ENCODE peak calls at places on chromosomes 7 and 10, in four cellular contexts. One of them, this sample, is unnamed.

GRCh38 chr10:42836096-42836495 is 53.5 kb downstream of the BMS1 start:
- DNase-seq in H9: peak; percentile 74
- DNase-seq in CD8-positive, alpha-beta T cell: no peak
- DNase-seq in neural crest cell: no peak
- DNase-seq in this sample: no peak

GRCh38 chr10:96588601-96589419 is 2.0 kb upstream of the TM9SF3 start:
- DNase-seq in H9: no peak
- DNase-seq in CD8-positive, alpha-beta T cell: no peak
- DNase-seq in neural crest cell: no peak
- DNase-seq in this sample: no peak

GRCh38 chr7:43589133-43589478 is 6.2 kb downstream of the STK17A start:
- DNase-seq in H9: no peak
- DNase-seq in CD8-positive, alpha-beta T cell: no peak
- DNase-seq in neural crest cell: no peak
- DNase-seq in this sample: no peak

GRCh38 chr7:32937344-32938174 is 19.7 kb upstream of the FKBP9 start:
- DNase-seq in H9: no peak
- DNase-seq in CD8-positive, alpha-beta T cell: no peak
- DNase-seq in neural crest cell: no peak
- DNase-seq in this sample: no peak

GRCh38 chr7:1418505-1419309 is 40.6 kb downstream of the MICALL2 start:
- DNase-seq in H9: peak; percentile 89
- DNase-seq in CD8-positive, alpha-beta T cell: no peak
- DNase-seq in neural crest cell: no peak
- DNase-seq in this sample: no peak

GRCh38 chr10:49744924-49745605 is 17.1 kb downstream of the OGDHL start:
- DNase-seq in H9: peak; percentile 43
- DNase-seq in CD8-positive, alpha-beta T cell: no peak
- DNase-seq in neural crest cell: no peak
- DNase-seq in this sample: no peak

GRCh38 chr10:112842832-112843360 is 107.2 kb upstream of the TCF7L2 start:
- DNase-seq in H9: no peak
- DNase-seq in CD8-positive, alpha-beta T cell: no peak
- DNase-seq in neural crest cell: no peak
- DNase-seq in this sample: peak; percentile 66

GRCh38 chr10:61987951-61988379 is 86.5 kb downstream of the ARID5B start:
- DNase-seq in H9: no peak
- DNase-seq in CD8-positive, alpha-beta T cell: no peak
- DNase-seq in neural crest cell: no peak
- DNase-seq in this sample: no peak

GRCh38 chr7:129295015-129295423 is 70.2 kb downstream of the AHCYL2 start:
- DNase-seq in H9: no peak
- DNase-seq in CD8-positive, alpha-beta T cell: no peak
- DNase-seq in neural crest cell: no peak
- DNase-seq in this sample: no peak

GRCh38 chr7:120799147-120799546 is 58.8 kb downstream of the TSPAN12 start:
- DNase-seq in H9: no peak
- DNase-seq in CD8-positive, alpha-beta T cell: no peak
- DNase-seq in neural crest cell: no peak
- DNase-seq in this sample: no peak

GRCh38 chr10:92699518-92700272 is 9.9 kb downstream of the HHEX start:
- DNase-seq in H9: peak; percentile 71
- DNase-seq in CD8-positive, alpha-beta T cell: no peak
- DNase-seq in neural crest cell: peak; percentile 46
- DNase-seq in this sample: peak; percentile 52

GRCh38 chr10:48215148-48215982 is 59.1 kb downstream of the FRMPD2 start:
- DNase-seq in H9: peak; percentile 72
- DNase-seq in CD8-positive, alpha-beta T cell: no peak
- DNase-seq in neural crest cell: peak; percentile 57
- DNase-seq in this sample: peak; percentile 75

GRCh38 chr7:142508251-142508650 is 241.0 kb upstream of the PRSS1 start:
- DNase-seq in H9: no peak
- DNase-seq in CD8-positive, alpha-beta T cell: no peak
- DNase-seq in neural crest cell: no peak
- DNase-seq in this sample: no peak

GRCh38 chr7:73606801-73607691 is 17.3 kb downstream of the MLXIPL start:
- DNase-seq in H9: peak; percentile 85
- DNase-seq in CD8-positive, alpha-beta T cell: peak; percentile 66
- DNase-seq in neural crest cell: peak; percentile 89
- DNase-seq in this sample: peak; percentile 93

GRCh38 chr7:43648725-43649406 is 66.0 kb downstream of the STK17A start:
- DNase-seq in H9: no peak
- DNase-seq in CD8-positive, alpha-beta T cell: peak; percentile 54
- DNase-seq in neural crest cell: no peak
- DNase-seq in this sample: no peak

GRCh38 chr7:151537818-151538561 is 18.3 kb upstream of the RHEB start:
- DNase-seq in H9: no peak
- DNase-seq in CD8-positive, alpha-beta T cell: no peak
- DNase-seq in neural crest cell: no peak
- DNase-seq in this sample: no peak

GRCh38 chr7:151696738-151697514 is 177.2 kb upstream of the RHEB start:
- DNase-seq in H9: peak; percentile 68
- DNase-seq in CD8-positive, alpha-beta T cell: no peak
- DNase-seq in neural crest cell: no peak
- DNase-seq in this sample: no peak

GRCh38 chr7:11328309-11328708 is 354.6 kb downstream of the PHF14 start:
- DNase-seq in H9: no peak
- DNase-seq in CD8-positive, alpha-beta T cell: no peak
- DNase-seq in neural crest cell: no peak
- DNase-seq in this sample: no peak

DNA sequence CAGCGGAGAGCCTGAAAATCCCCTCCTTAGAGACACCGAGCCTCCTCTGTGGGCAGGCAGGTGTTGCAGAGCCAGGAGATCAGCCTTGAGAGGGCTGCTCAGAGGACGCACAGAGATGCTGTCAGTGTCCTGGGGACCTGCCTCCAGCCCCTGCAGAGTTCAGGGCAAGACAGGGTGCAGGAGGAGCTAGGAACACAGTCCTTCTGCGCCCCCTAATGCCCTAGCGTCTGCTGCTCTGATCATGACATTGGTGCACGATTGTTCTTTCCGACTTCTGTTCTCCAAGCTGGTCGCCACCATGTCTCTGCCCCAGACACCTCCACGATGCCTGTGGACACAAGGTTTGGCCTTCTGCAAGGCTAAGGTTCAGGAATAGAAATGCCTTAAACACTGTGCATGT is 613.7 kb upstream of the MKI67 start:
- DNase-seq in H9: peak; percentile 64
- DNase-seq in CD8-positive, alpha-beta T cell: no peak
- DNase-seq in neural crest cell: no peak
- DNase-seq in this sample: no peak
- TF ChIP-seq CTCF in H9: peak; percentile 66
- TF ChIP-seq CTCF in CD8-positive, alpha-beta T cell: no peak
- TF ChIP-seq CTCF in neural crest cell: no peak
- TF ChIP-seq CTCF in this sample: no peak

GRCh38 chr7:126426652-126427051 is 826.1 kb downstream of the GRM8 start:
- DNase-seq in H9: no peak
- DNase-seq in CD8-positive, alpha-beta T cell: no peak
- DNase-seq in neural crest cell: no peak
- DNase-seq in this sample: no peak
- TF ChIP-seq CTCF in H9: no peak
- TF ChIP-seq CTCF in CD8-positive, alpha-beta T cell: no peak
- TF ChIP-seq CTCF in neural crest cell: no peak
- TF ChIP-seq CTCF in this sample: no peak

GRCh38 chr10:71978476-71978875 is 14.3 kb downstream of the CHST3 start:
- DNase-seq in H9: peak; percentile 62
- DNase-seq in CD8-positive, alpha-beta T cell: no peak
- DNase-seq in neural crest cell: no peak
- DNase-seq in this sample: no peak
- TF ChIP-seq CTCF in H9: peak; percentile 66
- TF ChIP-seq CTCF in CD8-positive, alpha-beta T cell: no peak
- TF ChIP-seq CTCF in neural crest cell: peak; percentile 30
- TF ChIP-seq CTCF in this sample: no peak

DNA sequence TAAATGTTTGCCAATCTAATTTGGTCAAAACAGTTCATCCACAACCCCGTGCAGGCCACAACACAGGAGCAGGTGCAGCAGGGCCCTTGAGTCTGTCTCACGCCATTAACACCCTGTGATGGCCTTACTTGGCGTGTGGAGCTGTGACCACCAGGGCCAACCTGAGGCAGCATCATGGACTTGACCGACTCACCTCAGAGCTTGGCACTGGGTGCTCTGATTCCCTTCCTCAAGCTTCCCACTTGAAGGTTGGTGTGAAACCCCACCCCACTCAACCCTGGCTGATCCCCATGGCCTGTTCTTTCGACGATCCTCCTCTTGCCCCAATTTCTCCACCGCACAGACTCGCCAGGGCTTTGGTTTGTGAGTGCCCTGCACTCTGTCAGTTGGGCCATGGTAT is 623.1 kb downstream of the PTPRN2 start:
- DNase-seq in H9: peak; percentile 18
- DNase-seq in CD8-positive, alpha-beta T cell: no peak
- DNase-seq in neural crest cell: no peak
- DNase-seq in this sample: no peak
- TF ChIP-seq CTCF in H9: no peak
- TF ChIP-seq CTCF in CD8-positive, alpha-beta T cell: no peak
- TF ChIP-seq CTCF in neural crest cell: no peak
- TF ChIP-seq CTCF in this sample: no peak

GRCh38 chr7:18064242-18064838 is 36.7 kb upstream of the PRPS1L1 start:
- DNase-seq in H9: peak; percentile 67
- DNase-seq in CD8-positive, alpha-beta T cell: no peak
- DNase-seq in neural crest cell: peak; percentile 19
- DNase-seq in this sample: peak; percentile 48
- TF ChIP-seq CTCF in H9: peak; percentile 72
- TF ChIP-seq CTCF in CD8-positive, alpha-beta T cell: no peak
- TF ChIP-seq CTCF in neural crest cell: peak; percentile 59
- TF ChIP-seq CTCF in this sample: peak; percentile 43

DNA sequence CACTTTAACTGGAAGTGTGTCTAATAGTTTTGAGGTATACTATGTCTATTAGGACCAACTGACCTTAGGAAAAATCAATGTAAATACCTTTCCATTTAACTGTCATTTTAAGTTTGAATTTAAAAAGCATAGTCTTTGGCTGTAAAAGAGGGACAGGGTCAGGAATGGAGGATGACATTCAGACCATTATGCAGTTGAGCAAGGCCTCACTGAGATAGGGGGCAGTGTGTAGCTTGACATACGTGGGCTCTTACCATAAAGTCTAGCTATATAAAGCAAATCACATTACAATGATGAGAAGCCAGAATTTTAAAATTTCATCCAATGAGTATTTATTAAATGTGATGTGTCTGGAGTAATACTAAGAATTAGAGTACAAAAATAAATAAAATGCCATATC is 17.9 kb downstream of the PALS2 start:
- DNase-seq in H9: no peak
- DNase-seq in CD8-positive, alpha-beta T cell: no peak
- DNase-seq in neural crest cell: no peak
- DNase-seq in this sample: no peak
- TF ChIP-seq CTCF in H9: peak; percentile 54
- TF ChIP-seq CTCF in CD8-positive, alpha-beta T cell: no peak
- TF ChIP-seq CTCF in neural crest cell: peak; percentile 17
- TF ChIP-seq CTCF in this sample: no peak

GRCh38 chr10:125082881-125083575 is 77.3 kb downstream of the CTBP2 start:
- DNase-seq in H9: no peak
- DNase-seq in CD8-positive, alpha-beta T cell: no peak
- DNase-seq in neural crest cell: no peak
- DNase-seq in this sample: no peak

GRCh38 chr10:125086716-125087115 is 73.6 kb downstream of the CTBP2 start:
- DNase-seq in H9: no peak
- DNase-seq in CD8-positive, alpha-beta T cell: no peak
- DNase-seq in neural crest cell: no peak
- DNase-seq in this sample: no peak

GRCh38 chr10:125083576-125083920 is 76.8 kb downstream of the CTBP2 start:
- DNase-seq in H9: no peak
- DNase-seq in CD8-positive, alpha-beta T cell: no peak
- DNase-seq in neural crest cell: no peak
- DNase-seq in this sample: no peak

GRCh38 chr10:125085281-125085680 is 75.1 kb downstream of the CTBP2 start:
- DNase-seq in H9: no peak
- DNase-seq in CD8-positive, alpha-beta T cell: no peak
- DNase-seq in neural crest cell: no peak
- DNase-seq in this sample: no peak

DNA sequence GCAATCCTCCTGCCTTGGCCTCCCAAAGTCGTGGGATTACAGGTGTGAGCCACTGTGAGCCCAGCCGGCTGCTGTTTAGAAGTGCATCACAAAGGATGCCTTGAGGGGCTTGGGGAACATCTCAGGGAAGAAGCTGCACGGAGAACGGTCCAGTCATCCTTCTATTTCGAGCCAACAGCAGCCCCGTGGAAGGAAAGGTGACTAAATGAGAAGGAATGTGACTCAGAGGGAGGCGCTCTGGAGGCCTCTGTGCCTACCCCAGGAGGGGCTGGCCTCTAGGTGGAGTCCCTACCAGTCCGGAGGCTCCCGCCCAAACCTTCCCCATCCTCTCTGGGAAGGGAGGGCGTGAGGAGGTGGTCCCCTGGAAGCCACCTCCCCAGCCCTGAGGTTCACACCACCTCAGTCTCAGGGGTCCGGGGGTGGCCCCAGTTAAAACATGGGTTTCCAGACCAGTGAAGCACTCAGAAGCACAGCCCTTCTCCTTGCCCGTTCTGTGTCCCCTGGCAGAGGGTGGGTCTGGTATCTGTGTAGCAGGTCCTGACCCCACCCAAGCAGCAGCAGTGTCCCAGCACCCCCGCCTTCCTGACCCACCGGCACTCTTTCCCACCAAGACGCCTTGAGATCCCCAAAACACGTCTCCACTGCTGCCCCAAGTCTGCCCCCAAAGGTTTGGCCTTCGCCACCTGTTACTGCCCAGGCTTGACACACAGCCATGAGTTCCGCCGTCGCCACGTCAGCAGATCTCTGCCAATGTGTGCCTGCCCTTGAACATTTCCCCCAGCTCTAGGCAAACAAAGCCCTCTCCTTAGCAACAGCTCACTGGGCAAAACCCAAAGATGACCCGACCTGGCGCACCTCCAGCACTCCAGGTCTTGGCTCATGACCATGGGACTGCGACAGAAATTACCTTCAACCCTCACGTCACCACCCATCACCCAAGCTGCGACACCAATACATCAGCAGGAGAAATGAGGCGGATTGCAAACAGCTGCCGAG is 75.9 kb downstream of the CTBP2 start:
- DNase-seq in H9: peak; percentile 81
- DNase-seq in CD8-positive, alpha-beta T cell: no peak
- DNase-seq in neural crest cell: no peak
- DNase-seq in this sample: no peak
- TF ChIP-seq CTCF in H9: peak; percentile 23
- TF ChIP-seq CTCF in CD8-positive, alpha-beta T cell: no peak
- TF ChIP-seq CTCF in neural crest cell: no peak
- TF ChIP-seq CTCF in this sample: no peak

This sample was measured in nephron progenitor cell.